ENCODE peak calls at places on chromosomes 1 and 21, in ten cellular contexts. T, O, Z, V, G, X, W, L, B and Y are unnamed samples.

GRCh38 chr1:42958488-42959317 is at the start of gene SLC2A1:
- DNase-seq in T (peak), V (peak), Z (peak), L (peak), X (peak), W (peak), B (peak), O (peak), G (peak), Y (no peak)

GRCh38 chr1:82392513-82392912 is 591.8 kb downstream of the ADGRL2 start:
- DNase-seq in V (peak), W (no peak), O (peak), Z (no peak), B (no peak), T (no peak), X (no peak), L (no peak), G (no peak), Y (no peak)

GRCh38 chr1:18018381-18018780 is 89.2 kb upstream of the IGSF21 start:
- DNase-seq in T (no peak), B (no peak), Z (no peak), G (no peak), W (no peak), X (no peak), V (no peak), O (no peak), L (no peak), Y (no peak)

GRCh38 chr1:2180297-2181245 is 14.0 kb downstream of the FAAP20 start:
- DNase-seq in W (no peak), G (no peak), L (no peak), T (no peak), B (no peak), O (no peak), X (no peak), Z (no peak), V (peak), Y (no peak)

GRCh38 chr1:221897312-221897711 is 155.4 kb upstream of the DUSP10 start:
- DNase-seq in W (no peak), G (no peak), V (peak), Z (no peak), T (no peak), L (peak), X (no peak), O (peak), B (no peak), Y (peak)

GRCh38 chr1:63821650-63822049 is 47.8 kb downstream of the ROR1 start:
- DNase-seq in W (no peak), G (no peak), B (no peak), L (peak), X (peak), T (no peak), V (peak), O (peak), Z (peak), Y (no peak)

GRCh38 chr1:205095422-205095821 is 11.2 kb upstream of the TMEM81 start:
- DNase-seq in L (no peak), Z (no peak), B (no peak), V (no peak), O (no peak), X (no peak), W (no peak), G (no peak), T (no peak), Y (no peak)

GRCh38 chr1:39901486-39902120 is at the start of gene MYCL:
- DNase-seq in L (peak), W (peak), V (peak), T (peak), Z (peak), O (peak), X (peak), B (peak), G (no peak), Y (no peak)

GRCh38 chr1:23732363-23733224 is 10.7 kb upstream of the ELOA start:
- DNase-seq in G (no peak), B (no peak), X (no peak), L (no peak), V (peak), T (no peak), O (peak), Z (no peak), W (no peak), Y (no peak)

GRCh38 chr21:23471877-23472276 is 2135.4 kb downstream of the MRPL39 start:
- DNase-seq in V (no peak), Z (no peak), W (no peak), G (no peak), B (no peak), X (no peak), L (no peak), T (no peak), O (no peak), Y (no peak)

GRCh38 chr21:36260030-36260787 is 59.8 kb upstream of the MORC3 start:
- DNase-seq in L (peak), W (no peak), V (peak), T (peak), O (peak), G (no peak), X (peak), Z (peak), B (peak), Y (no peak)

GRCh38 chr1:16612332-16613172 is 812 bp downstream of the NBPF1 start:
- DNase-seq in W (peak), O (peak), V (peak), L (peak), T (peak), B (peak), G (no peak), X (peak), Z (peak), Y (peak)

GRCh38 chr1:206682111-206682510 is 2.6 kb upstream of the MAPKAPK2 start:
- DNase-seq in B (no peak), V (no peak), W (no peak), L (no peak), X (no peak), Z (no peak), T (no peak), G (no peak), O (no peak), Y (no peak)

GRCh38 chr1:226166341-226166740 is 20.2 kb downstream of the ACBD3 start:
- DNase-seq in O (no peak), Z (no peak), W (no peak), V (no peak), B (no peak), G (no peak), X (no peak), T (no peak), L (no peak), Y (no peak)

GRCh38 chr1:35192056-35192852 is 691 bp downstream of the SFPQ start:
- DNase-seq in Z (peak), T (peak), W (peak), L (peak), X (peak), B (peak), G (peak), O (peak), V (peak), Y (no peak)

GRCh38 chr1:207993477-207994445 is 82.8 kb upstream of the CD34 start:
- DNase-seq in X (no peak), V (no peak), B (no peak), O (peak), T (no peak), Z (no peak), W (no peak), L (no peak), G (no peak), Y (peak)

GRCh38 chr21:29384608-29385359 is 86.1 kb downstream of the BACH1 start:
- DNase-seq in X (no peak), L (no peak), Z (no peak), B (no peak), G (no peak), V (no peak), W (no peak), T (no peak), O (no peak), Y (no peak)

GRCh38 chr1:94629259-94630181 is 88.0 kb upstream of the F3 start:
- DNase-seq in B (no peak), V (no peak), T (no peak), W (no peak), X (no peak), O (peak), L (no peak), G (no peak), Z (no peak), Y (no peak)

GRCh38 chr1:203425668-203425999 is 50.0 kb upstream of the PRELP start:
- DNase-seq in L (no peak), G (no peak), X (no peak), W (no peak), O (no peak), Z (no peak), V (peak), T (no peak), B (no peak), Y (no peak)

GRCh38 chr1:165474196-165474595 is 29.3 kb upstream of the RXRG start:
- DNase-seq in L (no peak), X (no peak), B (no peak), Z (no peak), O (no peak), V (no peak), G (no peak), T (no peak), W (no peak), Y (no peak)

GRCh38 chr21:33025471-33026298 is at the start of gene OLIG2:
- DNase-seq in T (no peak), V (peak), X (no peak), B (no peak), G (no peak), L (no peak), W (no peak), O (no peak), Z (no peak), Y (no peak)

GRCh38 chr1:213533125-213533524 is 454.6 kb upstream of the PROX1 start:
- DNase-seq in T (no peak), X (no peak), B (no peak), W (no peak), O (no peak), G (no peak), L (no peak), V (no peak), Z (no peak), Y (no peak)

GRCh38 chr1:119805247-119805646 is 6.0 kb downstream of the REG4 start:
- DNase-seq in T (no peak), Z (no peak), X (no peak), O (no peak), B (no peak), W (no peak), G (no peak), L (no peak), V (no peak), Y (peak)

GRCh38 chr1:50973255-50973654 is 3.2 kb downstream of the CDKN2C start:
- DNase-seq in G (no peak), V (no peak), O (no peak), L (no peak), X (no peak), T (no peak), Z (no peak), W (no peak), B (no peak), Y (no peak)

GRCh38 chr1:154730251-154730650 is 122.3 kb upstream of the ADAR start:
- DNase-seq in B (no peak), W (no peak), Z (no peak), O (peak), G (no peak), T (no peak), L (peak), X (no peak), V (peak), Y (no peak)

GRCh38 chr1:42370876-42371549 is 9.6 kb upstream of the RIMKLA start:
- DNase-seq in V (no peak), G (no peak), W (no peak), O (no peak), X (no peak), T (no peak), B (no peak), L (peak), Z (no peak), Y (no peak)

GRCh38 chr21:38284221-38284620 is 27.4 kb downstream of the KCNJ15 start:
- DNase-seq in L (no peak), X (no peak), O (no peak), G (no peak), Z (no peak), T (no peak), V (no peak), B (no peak), W (no peak), Y (no peak)

GRCh38 chr1:36458910-36459309 is 5.3 kb downstream of the MRPS15 start:
- DNase-seq in O (no peak), L (no peak), Z (no peak), G (no peak), T (no peak), V (no peak), B (no peak), W (no peak), X (no peak), Y (no peak)

GRCh38 chr1:171912509-171913185 is 71.3 kb downstream of the DNM3 start:
- DNase-seq in W (no peak), X (no peak), O (no peak), V (no peak), B (no peak), L (no peak), G (no peak), Z (no peak), T (no peak), Y (no peak)

GRCh38 chr21:43273708-43274021 is 104.9 kb downstream of the CRYAA start:
- DNase-seq in Z (no peak), T (no peak), O (no peak), B (no peak), X (no peak), W (no peak), G (no peak), V (no peak), L (no peak), Y (no peak)

GRCh38 chr1:37479255-37480124 is 5.1 kb downstream of the ZC3H12A start:
- DNase-seq in Z (peak), L (peak), W (peak), B (peak), V (peak), O (peak), G (peak), T (peak), X (peak), Y (no peak)

GRCh38 chr1:3422638-3423037 is 31.8 kb upstream of the ARHGEF16 start:
- DNase-seq in G (no peak), W (peak), V (no peak), B (peak), Z (no peak), T (no peak), O (no peak), X (no peak), L (no peak), Y (no peak)
- H3K4me3 ChIP-seq in G (no peak), W (no peak), V (no peak), B (no peak), Z (no peak), T (no peak), O (no peak), X (no peak), L (no peak), Y (no peak)

GRCh38 chr21:16407403-16408279 is 677.9 kb downstream of the USP25 start:
- DNase-seq in W (no peak), O (no peak), B (no peak), T (no peak), Z (no peak), G (no peak), V (no peak), L (no peak), X (no peak), Y (no peak)

GRCh38 chr21:16408280-16408669 is 678.5 kb downstream of the USP25 start:
- DNase-seq in X (no peak), V (no peak), O (no peak), W (no peak), T (no peak), B (no peak), L (no peak), G (no peak), Z (no peak), Y (no peak)

GRCh38 chr21:16406355-16406754 is 676.6 kb downstream of the USP25 start:
- DNase-seq in B (no peak), T (no peak), L (no peak), O (no peak), G (no peak), W (no peak), Z (no peak), X (no peak), V (no peak), Y (no peak)

DNA sequence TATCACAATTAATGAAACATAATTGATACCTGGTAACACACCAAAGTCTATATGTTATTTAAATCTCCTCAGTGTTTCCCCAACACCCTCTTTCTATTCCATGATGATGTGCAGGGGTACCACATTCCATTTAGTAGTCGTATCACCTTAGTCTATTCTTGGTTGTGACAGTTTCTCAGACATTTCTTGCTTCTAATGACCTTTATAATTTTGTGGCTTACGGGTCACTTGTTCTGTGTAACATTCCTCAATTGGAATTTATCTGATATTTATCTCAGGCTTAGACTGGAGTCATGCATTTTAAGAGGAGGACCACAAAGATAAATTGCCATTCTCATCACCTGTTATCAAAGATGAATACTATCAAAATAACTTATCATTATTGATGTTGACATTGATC is 679.6 kb downstream of the USP25 start:
- DNase-seq in O (no peak), B (no peak), Z (no peak), W (no peak), V (no peak), T (no peak), L (no peak), G (no peak), X (no peak), Y (no peak)
- H3K27ac ChIP-seq in O (no peak), B (no peak), Z (no peak), W (no peak), V (no peak), T (no peak), L (no peak), G (no peak), X (no peak), Y (no peak)

DNA sequence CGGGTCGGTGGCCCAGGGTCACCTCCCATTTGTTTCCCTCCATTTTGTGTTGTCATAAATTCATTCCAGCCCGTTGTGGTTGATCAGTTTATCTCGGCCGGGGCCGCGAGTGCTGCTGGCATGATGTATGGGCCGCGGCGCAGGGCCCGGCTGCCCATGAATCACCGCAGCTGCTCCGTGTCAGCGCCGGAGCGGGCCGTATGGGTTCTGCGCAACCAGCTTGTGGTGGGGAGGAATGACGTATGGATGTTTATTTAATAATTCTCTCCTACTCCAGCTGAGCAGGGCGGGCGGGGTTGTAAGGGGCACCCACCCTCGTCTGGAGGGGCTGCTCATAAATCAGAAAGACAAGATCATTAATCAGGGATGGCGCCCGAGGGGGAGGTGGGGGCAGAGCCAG is 28.0 kb downstream of the TMEM53 start:
- DNase-seq in G (no peak), X (peak), L (no peak), O (peak), B (no peak), V (peak), W (peak), Z (peak), T (no peak), Y (no peak)
- H3K4me3 ChIP-seq in G (no peak), X (no peak), L (no peak), O (no peak), B (no peak), V (no peak), W (no peak), Z (no peak), T (no peak), Y (no peak)

GRCh38 chr1:83815348-83815747 is 183.6 kb downstream of the TTLL7 start:
- DNase-seq in Z (peak), O (peak), W (no peak), T (no peak), X (no peak), B (no peak), G (no peak), L (no peak), V (peak), Y (no peak)

GRCh38 chr1:83816836-83817235 is 182.1 kb downstream of the TTLL7 start:
- DNase-seq in T (no peak), V (no peak), Z (no peak), W (no peak), G (no peak), L (no peak), O (no peak), B (no peak), X (no peak), Y (no peak)

GRCh38 chr1:83822206-83822605 is 176.7 kb downstream of the TTLL7 start:
- DNase-seq in X (no peak), G (no peak), W (no peak), L (no peak), V (no peak), O (no peak), Z (no peak), B (no peak), T (no peak), Y (no peak)

GRCh38 chr1:83818916-83819315 is 180.0 kb downstream of the TTLL7 start:
- DNase-seq in L (peak), V (peak), Z (no peak), T (no peak), G (no peak), O (peak), B (no peak), X (no peak), W (no peak), Y (no peak)

DNA sequence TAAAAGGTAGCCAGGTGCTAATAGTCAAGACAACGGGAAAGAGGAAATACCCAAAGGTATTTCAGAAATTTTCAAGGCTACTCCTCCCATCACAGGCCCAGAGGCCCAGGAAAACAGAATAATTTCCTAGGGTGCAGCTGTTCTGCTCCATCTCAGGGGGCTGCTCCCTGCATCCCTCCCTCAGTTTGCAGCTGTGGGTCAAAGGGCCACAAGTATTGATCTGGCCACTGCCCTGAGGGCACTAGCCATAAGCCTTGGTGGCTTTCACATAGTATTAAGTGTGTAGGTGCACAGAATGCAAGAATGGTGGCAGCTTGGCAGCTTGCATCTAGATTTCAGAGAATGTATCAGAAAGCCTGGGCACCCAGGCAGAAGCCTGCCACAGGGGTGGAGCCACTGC is 179.5 kb downstream of the TTLL7 start:
- DNase-seq in W (no peak), T (no peak), V (no peak), G (no peak), Z (no peak), L (no peak), O (no peak), X (no peak), B (no peak), Y (no peak)
- H3K27ac ChIP-seq in W (no peak), T (no peak), V (no peak), G (no peak), Z (no peak), L (no peak), O (no peak), X (no peak), B (no peak), Y (no peak)

GRCh38 chr1:54307305-54307704 is 98.9 kb downstream of the SSBP3 start:
- DNase-seq in T (no peak), O (no peak), X (no peak), B (no peak), W (no peak), Z (no peak), L (no peak), V (no peak), G (no peak), Y (no peak)
- H3K4me3 ChIP-seq in T (no peak), O (no peak), X (no peak), B (no peak), W (no peak), Z (no peak), L (no peak), V (no peak), G (no peak), Y (no peak)